ENCODE peak calls at places on chromosome 16, in ten cellular contexts. I, U, M, G, A, K, R, T, Z and N are unnamed samples.

GRCh38 chr16:12584488-12585233 is 219.0 kb downstream of the CPPED1 start:
- DNase-seq in I (no peak), U (no peak), M (no peak), G (no peak), A (no peak), K (peak; percentile 29), R (no peak), T (no peak), Z (no peak), N (no peak)

GRCh38 chr16:5323284-5323683 is 225.7 kb upstream of the EEF2KMT start:
- DNase-seq in I (no peak), U (no peak), M (no peak), G (no peak), A (peak; percentile 38), K (no peak), R (no peak), T (no peak), Z (no peak), N (no peak)

GRCh38 chr16:57192720-57193486 is 6.8 kb downstream of the RSPRY1 start:
- DNase-seq in I (peak; percentile 71), U (no peak), M (peak; percentile 3), G (no peak), A (no peak), K (no peak), R (no peak), T (no peak), Z (no peak), N (no peak)

GRCh38 chr16:7624871-7625766 is 292.5 kb downstream of the RBFOX1 start:
- DNase-seq in I (no peak), U (no peak), M (no peak), G (no peak), A (no peak), K (no peak), R (no peak), T (no peak), Z (no peak), N (no peak)

GRCh38 chr16:78957328-78958100 is 643.0 kb downstream of the MAF start:
- DNase-seq in I (no peak), U (no peak), M (no peak), G (no peak), A (peak; percentile 88), K (no peak), R (no peak), T (no peak), Z (no peak), N (no peak)

GRCh38 chr16:8850279-8850885 is 18.4 kb downstream of the CARHSP1 start:
- DNase-seq in I (peak; percentile 80), U (no peak), M (peak; percentile 60), G (no peak), A (no peak), K (no peak), R (peak; percentile 77), T (peak; percentile 68), Z (peak; percentile 60), N (no peak)

GRCh38 chr16:59180083-59180476 is 446.0 kb upstream of the GOT2 start:
- DNase-seq in I (no peak), U (no peak), M (no peak), G (no peak), A (no peak), K (no peak), R (no peak), T (no peak), Z (no peak), N (no peak)

GRCh38 chr16:10736926-10737625 is 6.6 kb upstream of the NUBP1 start:
- DNase-seq in I (peak; percentile 61), U (peak; percentile 50), M (peak; percentile 44), G (peak; percentile 71), A (peak; percentile 69), K (no peak), R (peak; percentile 44), T (no peak), Z (no peak), N (peak; percentile 71)

GRCh38 chr16:88657371-88657770 is 5.5 kb downstream of the MVD start:
- DNase-seq in I (no peak), U (no peak), M (no peak), G (no peak), A (no peak), K (no peak), R (no peak), T (no peak), Z (no peak), N (no peak)

GRCh38 chr16:47139561-47140185 is 4.1 kb downstream of the NETO2 start:
- DNase-seq in I (no peak), U (no peak), M (no peak), G (no peak), A (no peak), K (no peak), R (no peak), T (no peak), Z (no peak), N (no peak)

GRCh38 chr16:10355589-10355988 is 30.3 kb upstream of the ATF7IP2 start:
- DNase-seq in I (no peak), U (no peak), M (no peak), G (no peak), A (no peak), K (no peak), R (no peak), T (no peak), Z (no peak), N (no peak)

GRCh38 chr16:50928065-50928464 is 186.2 kb downstream of the CYLD start:
- DNase-seq in I (no peak), U (no peak), M (no peak), G (no peak), A (no peak), K (no peak), R (no peak), T (peak; percentile 83), Z (no peak), N (no peak)

GRCh38 chr16:55014022-55014421 is 83.4 kb downstream of the IRX5 start:
- DNase-seq in I (no peak), U (no peak), M (no peak), G (no peak), A (no peak), K (no peak), R (no peak), T (no peak), Z (no peak), N (no peak)

GRCh38 chr16:84378567-84378966 is 10.2 kb downstream of the ATP2C2 start:
- DNase-seq in I (no peak), U (no peak), M (no peak), G (no peak), A (no peak), K (no peak), R (no peak), T (peak; percentile 68), Z (no peak), N (no peak)

DNA sequence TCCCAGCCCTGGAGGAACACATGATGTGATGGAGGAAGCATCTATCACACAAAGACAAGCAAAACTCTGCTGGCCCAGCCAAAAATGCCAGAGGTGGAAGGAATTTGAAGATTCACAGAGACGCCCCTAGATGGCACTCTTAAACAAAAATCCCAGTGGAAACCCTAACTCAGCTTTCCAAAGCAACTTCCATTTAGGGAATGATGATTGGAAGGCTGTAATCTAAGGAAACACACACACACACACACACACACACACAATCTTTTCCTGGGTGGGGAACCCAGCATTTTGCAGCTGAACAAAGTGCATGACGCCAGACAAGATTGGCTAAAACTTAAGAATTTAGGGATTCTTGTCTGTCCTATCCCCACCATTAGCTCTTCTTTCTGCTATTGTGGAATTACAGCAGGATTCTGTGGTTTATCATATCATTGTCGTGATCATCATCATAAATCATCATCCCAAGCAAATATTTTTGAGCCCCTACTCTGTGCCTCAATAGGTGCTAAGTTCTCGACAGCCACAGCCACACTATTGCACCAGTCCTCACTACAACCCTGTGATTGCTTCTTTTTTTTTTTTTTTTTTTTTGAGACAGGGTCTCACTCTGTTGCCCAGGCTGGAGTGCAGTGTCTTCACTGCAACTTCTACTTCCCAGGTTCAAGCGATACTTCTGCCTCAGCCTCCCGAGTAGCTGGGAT is 1.6 kb upstream of the LDAF1 start:
- DNase-seq in I (peak; percentile 81), U (no peak), M (peak; percentile 44), G (no peak), A (peak; percentile 75), K (no peak), R (no peak), T (no peak), Z (no peak), N (no peak)
- TF ChIP-seq CTCF in I (peak; percentile 83), U (peak; percentile 54), M (peak; percentile 76), G (no peak), A (peak; percentile 71), K (peak; percentile 32), R (peak; percentile 49), T (peak; percentile 62), Z (peak; percentile 73), N (peak; percentile 55)

GRCh38 chr16:29663829-29664132 is 734 bp downstream of the SPN start:
- DNase-seq in I (no peak), U (no peak), M (no peak), G (no peak), A (no peak), K (no peak), R (no peak), T (no peak), Z (no peak), N (no peak)
- H3K4me3 ChIP-seq in I (no peak overlapping the region), U (peak overlapping the region; percentile 43), M (no peak overlapping the region), G (peak overlapping the region; percentile 89), A (no peak overlapping the region), K (peak overlapping the region; percentile 9), R (no peak overlapping the region), T (peak overlapping the region; percentile 51), Z (peak overlapping the region; percentile 32), N (peak overlapping the region; percentile 98)

DNA sequence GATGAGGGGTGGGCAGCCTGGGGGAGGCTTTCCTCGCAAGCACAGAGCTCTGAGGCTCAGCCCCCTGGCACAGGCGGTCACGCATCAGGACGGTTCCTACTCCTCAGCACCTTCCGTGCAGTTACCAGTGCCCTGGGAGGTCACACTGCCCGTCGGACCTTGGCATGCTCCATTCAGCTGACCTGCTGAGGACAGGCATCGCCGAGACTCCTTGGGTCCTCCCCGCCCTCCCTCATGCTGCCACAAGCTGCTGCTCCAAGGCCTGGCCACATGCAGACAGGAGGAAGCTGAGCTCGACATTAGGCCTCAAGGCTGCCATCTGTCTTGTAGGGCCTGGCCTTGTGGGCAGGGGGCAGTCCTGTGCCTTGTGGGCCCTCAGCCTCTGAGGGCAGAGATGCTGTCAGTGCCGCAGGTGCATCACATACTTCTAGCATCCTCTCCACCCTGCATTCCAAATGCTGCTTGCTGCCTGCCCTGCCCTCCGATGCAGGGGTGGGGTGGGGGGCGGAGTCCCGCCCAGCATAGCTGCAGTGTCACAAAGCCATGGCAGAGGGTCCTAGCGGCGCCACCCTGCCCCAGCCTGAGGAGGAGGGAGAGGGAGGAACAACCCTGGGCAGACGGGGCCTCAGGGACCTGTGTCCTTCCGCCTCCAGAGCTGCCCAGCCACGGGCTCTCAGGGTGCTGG is 9.3 kb downstream of the C16orf90 start:
- DNase-seq in I (no peak), U (no peak), M (no peak), G (no peak), A (peak; percentile 29), K (no peak), R (no peak), T (no peak), Z (no peak), N (no peak)
- TF ChIP-seq CTCF in I (no peak), U (no peak), M (no peak), G (no peak), A (no peak), K (no peak), R (no peak), T (no peak), Z (no peak), N (no peak)

DNA sequence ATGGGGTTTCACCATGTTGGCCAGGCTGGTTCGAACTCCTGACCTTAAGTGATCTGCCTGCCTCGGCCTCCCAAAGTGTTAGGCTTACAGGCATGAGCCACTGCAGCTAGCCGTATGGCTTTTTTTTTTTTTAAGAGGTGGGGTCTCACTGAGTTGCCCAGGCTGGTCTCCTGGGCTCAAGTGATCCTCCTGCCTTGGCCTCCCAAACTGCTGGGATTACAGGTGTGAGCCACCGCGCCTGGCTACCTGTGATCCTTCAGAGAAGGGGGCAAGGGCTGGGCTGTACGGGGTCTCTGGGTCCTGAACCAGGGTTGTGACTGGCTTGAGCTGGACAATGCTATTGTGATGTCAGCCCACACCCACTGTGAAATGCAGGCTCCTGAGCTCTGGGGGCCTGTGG is at the start of gene RNF151:
- DNase-seq in I (no peak), U (no peak), M (no peak), G (no peak), A (no peak), K (no peak), R (no peak), T (no peak), Z (peak; percentile 12), N (no peak)
- H3K4me3 ChIP-seq in I (peak within 1 kb of the TSS; percentile 90), U (peak within 1 kb of the TSS; percentile 90), M (peak within 1 kb of the TSS; percentile 93), G (peak within 1 kb of the TSS; percentile 99), A (peak within 1 kb of the TSS; percentile 98), K (peak within 1 kb of the TSS; percentile 98), R (peak within 1 kb of the TSS; percentile 100), T (peak within 1 kb of the TSS; percentile 75), Z (peak within 1 kb of the TSS; percentile 94), N (peak within 1 kb of the TSS; percentile 83)